ENCODE peak calls at places on chromosomes 7 and 10, in five cellular contexts. One of them, this sample, is unnamed.

GRCh38 chr10:123148414-123149161 is 652 bp downstream of the HMX2 start:
- DNase-seq in non-pigmented ciliary epithelial cell: no peak
- DNase-seq in fibroblast of mammary gland: no peak
- DNase-seq in EL: no peak
- DNase-seq in CD8-positive, alpha-beta memory T cell: no peak
- DNase-seq in this sample: no peak

GRCh38 chr10:70753841-70754621 is 31.1 kb downstream of the TBATA start:
- DNase-seq in EL: peak
- DNase-seq in fibroblast of mammary gland: peak
- DNase-seq in non-pigmented ciliary epithelial cell: peak
- DNase-seq in CD8-positive, alpha-beta memory T cell: no peak
- DNase-seq in this sample: no peak

GRCh38 chr10:103544657-103545310 is 51.3 kb downstream of the NEURL1 start:
- DNase-seq in CD8-positive, alpha-beta memory T cell: no peak
- DNase-seq in non-pigmented ciliary epithelial cell: no peak
- DNase-seq in fibroblast of mammary gland: no peak
- DNase-seq in EL: no peak
- DNase-seq in this sample: no peak

GRCh38 chr7:50405246-50405645 is 44.9 kb downstream of the FIGNL1 start:
- DNase-seq in CD8-positive, alpha-beta memory T cell: no peak
- DNase-seq in fibroblast of mammary gland: no peak
- DNase-seq in EL: no peak
- DNase-seq in non-pigmented ciliary epithelial cell: no peak
- DNase-seq in this sample: no peak

GRCh38 chr10:116272497-116273221 is at the start of gene GFRA1:
- DNase-seq in non-pigmented ciliary epithelial cell: no peak
- DNase-seq in fibroblast of mammary gland: no peak
- DNase-seq in CD8-positive, alpha-beta memory T cell: no peak
- DNase-seq in EL: peak
- DNase-seq in this sample: no peak

GRCh38 chr7:141563956-141564623 is 12.9 kb downstream of the AGK start:
- DNase-seq in EL: no peak
- DNase-seq in non-pigmented ciliary epithelial cell: no peak
- DNase-seq in CD8-positive, alpha-beta memory T cell: no peak
- DNase-seq in fibroblast of mammary gland: no peak
- DNase-seq in this sample: no peak

GRCh38 chr10:74083304-74083703 is 67.3 kb downstream of the AP3M1 start:
- DNase-seq in EL: no peak
- DNase-seq in fibroblast of mammary gland: no peak
- DNase-seq in non-pigmented ciliary epithelial cell: no peak
- DNase-seq in CD8-positive, alpha-beta memory T cell: no peak
- DNase-seq in this sample: no peak

GRCh38 chr7:94393251-94393758 is 1.4 kb upstream of the COL1A2 start:
- DNase-seq in non-pigmented ciliary epithelial cell: no peak
- DNase-seq in EL: peak
- DNase-seq in fibroblast of mammary gland: peak
- DNase-seq in CD8-positive, alpha-beta memory T cell: no peak
- DNase-seq in this sample: peak

GRCh38 chr7:1966631-1967200 is 266.0 kb downstream of the MAD1L1 start:
- DNase-seq in fibroblast of mammary gland: no peak
- DNase-seq in CD8-positive, alpha-beta memory T cell: no peak
- DNase-seq in non-pigmented ciliary epithelial cell: no peak
- DNase-seq in EL: no peak
- DNase-seq in this sample: no peak

GRCh38 chr7:3218561-3219225 is 82.4 kb upstream of the SDK1 start:
- DNase-seq in fibroblast of mammary gland: no peak
- DNase-seq in CD8-positive, alpha-beta memory T cell: no peak
- DNase-seq in EL: no peak
- DNase-seq in non-pigmented ciliary epithelial cell: no peak
- DNase-seq in this sample: no peak

GRCh38 chr7:56046728-56047445 is 4.4 kb downstream of the PSPH start:
- DNase-seq in EL: peak
- DNase-seq in CD8-positive, alpha-beta memory T cell: no peak
- DNase-seq in non-pigmented ciliary epithelial cell: peak
- DNase-seq in fibroblast of mammary gland: peak
- DNase-seq in this sample: peak

GRCh38 chr7:34928052-34928451 is 109.2 kb downstream of the DPY19L1 start:
- DNase-seq in CD8-positive, alpha-beta memory T cell: peak
- DNase-seq in non-pigmented ciliary epithelial cell: no peak
- DNase-seq in fibroblast of mammary gland: peak
- DNase-seq in EL: peak
- DNase-seq in this sample: peak

GRCh38 chr7:57363321-57363720 is 86.7 kb upstream of the ZNF716 start:
- DNase-seq in EL: no peak
- DNase-seq in non-pigmented ciliary epithelial cell: no peak
- DNase-seq in fibroblast of mammary gland: no peak
- DNase-seq in CD8-positive, alpha-beta memory T cell: no peak
- DNase-seq in this sample: no peak

GRCh38 chr10:784377-784758 is 94.9 kb upstream of the DIP2C start:
- DNase-seq in CD8-positive, alpha-beta memory T cell: no peak
- DNase-seq in fibroblast of mammary gland: no peak
- DNase-seq in non-pigmented ciliary epithelial cell: no peak
- DNase-seq in EL: no peak
- DNase-seq in this sample: no peak

GRCh38 chr10:118669835-118670234 is 74.4 kb upstream of the PRLHR start:
- DNase-seq in non-pigmented ciliary epithelial cell: no peak
- DNase-seq in CD8-positive, alpha-beta memory T cell: no peak
- DNase-seq in EL: no peak
- DNase-seq in fibroblast of mammary gland: no peak
- DNase-seq in this sample: no peak

This sample was measured in brain microvascular endothelial cell.